ENCODE peak calls at places on chromosome 21, in nine cellular contexts. P, K, H, R, S, Q, X, G and U are unnamed samples.

GRCh38 chr21:25179116-25179515 is 428.2 kb downstream of the MRPL39 start:
- DNase-seq in R (no peak), K (no peak), H (no peak), P (no peak), G (peak; percentile 86), S (peak; percentile 1), X (no peak), Q (no peak), U (no peak)

GRCh38 chr21:14956826-14957225 is 108.0 kb downstream of the NRIP1 start:
- DNase-seq in G (peak; percentile 84), R (no peak), S (peak; percentile 84), K (peak; percentile 4), Q (no peak), H (no peak), P (no peak), X (no peak), U (no peak)

GRCh38 chr21:40191616-40192015 is 324.4 kb downstream of the PCP4 start:
- DNase-seq in Q (no peak), H (no peak), R (no peak), K (no peak), P (no peak), X (no peak), S (no peak), G (no peak), U (no peak)

GRCh38 chr21:15682182-15682895 is 47.4 kb upstream of the USP25 start:
- DNase-seq in K (no peak), H (no peak), S (peak; percentile 74), X (no peak), Q (no peak), G (peak; percentile 32), R (no peak), P (no peak), U (no peak)

GRCh38 chr21:24456358-24456757 is 1150.9 kb downstream of the MRPL39 start:
- DNase-seq in P (no peak), X (no peak), H (no peak), K (no peak), G (no peak), R (no peak), Q (no peak), S (no peak), U (no peak)

GRCh38 chr21:21175798-21176334 is 177.7 kb downstream of the NCAM2 start:
- DNase-seq in R (no peak), K (no peak), X (no peak), G (no peak), S (no peak), P (no peak), H (no peak), Q (no peak), U (no peak)

GRCh38 chr21:37101384-37101783 is 28.3 kb downstream of the TTC3 start:
- DNase-seq in P (no peak), X (no peak), Q (no peak), G (no peak), H (no peak), K (no peak), S (peak; percentile 26), R (no peak), U (no peak)

GRCh38 chr21:26227146-26227545 is 56.6 kb upstream of the APP start:
- DNase-seq in Q (no peak), S (no peak), R (no peak), G (no peak), H (no peak), K (no peak), P (no peak), X (no peak), U (no peak)

GRCh38 chr21:27475363-27475955 is 508.6 kb upstream of the ADAMTS5 start:
- DNase-seq in Q (peak; percentile 62), H (no peak), S (no peak), X (no peak), P (no peak), G (peak; percentile 13), R (no peak), K (no peak), U (no peak)

GRCh38 chr21:36145259-36145658 is 10.4 kb downstream of the CBR3 start:
- DNase-seq in X (no peak), P (no peak), G (no peak), Q (no peak), S (no peak), R (no peak), H (no peak), K (no peak), U (no peak)

GRCh38 chr21:42424848-42425602 is 21.3 kb downstream of the UBASH3A start:
- DNase-seq in X (no peak), R (no peak), S (no peak), G (no peak), P (no peak), K (no peak), H (peak; percentile 79), Q (no peak), U (peak; percentile 34)

GRCh38 chr21:33152228-33153130 is 77.3 kb upstream of the IFNAR2 start:
- DNase-seq in P (no peak), R (no peak), X (no peak), G (no peak), Q (no peak), H (no peak), K (no peak), S (no peak), U (no peak)

GRCh38 chr21:25790122-25790951 is 55.6 kb downstream of the GABPA start:
- DNase-seq in K (peak; percentile 3), P (peak; percentile 22), Q (peak; percentile 17), H (no peak), S (peak; percentile 49), X (no peak), R (peak; percentile 28), G (peak; percentile 16), U (no peak)

GRCh38 chr21:25568230-25568629 is 39.1 kb downstream of the MRPL39 start:
- DNase-seq in K (no peak), P (no peak), G (peak; percentile 75), S (no peak), X (no peak), R (no peak), H (no peak), Q (peak; percentile 10), U (peak; percentile 57)

DNA sequence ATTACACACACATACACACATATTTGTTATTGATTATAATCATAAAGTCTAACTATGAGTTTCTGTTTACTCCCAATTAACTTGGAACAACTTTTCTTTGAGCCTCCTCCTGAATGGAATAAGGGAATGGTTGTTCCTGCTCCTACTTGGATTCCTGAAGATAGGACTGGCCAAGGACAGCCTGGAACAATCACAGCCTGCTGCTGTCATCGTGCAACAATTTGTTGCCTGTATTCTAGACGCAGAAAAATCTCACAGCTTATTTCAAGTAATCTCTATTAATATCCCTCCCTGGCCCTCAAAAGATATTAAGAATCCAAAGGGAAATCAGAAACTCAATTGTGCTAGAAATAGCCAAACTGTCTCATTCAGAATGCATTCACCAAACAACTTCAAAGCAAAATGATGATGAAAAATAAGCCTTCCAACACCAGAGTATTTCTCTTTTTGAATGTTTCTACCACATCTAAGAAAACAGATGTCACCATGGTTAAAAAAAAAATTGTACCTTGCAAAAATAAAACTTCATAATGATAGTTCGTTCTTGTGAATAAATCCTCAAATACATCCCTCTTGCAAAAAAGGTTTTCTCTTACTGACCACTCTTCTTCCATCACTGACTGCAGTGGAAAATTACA is 30.9 kb downstream of the RCAN1 start:
- DNase-seq in G (no peak), P (no peak), R (no peak), K (no peak), S (peak; percentile 42), Q (no peak), X (no peak), H (no peak), U (no peak)
- H3K27ac ChIP-seq in G (no peak overlapping the region), P (no peak overlapping the region), R (no peak overlapping the region), K (no peak overlapping the region), S (no peak overlapping the region), Q (no peak overlapping the region), X (no peak overlapping the region), H (no peak overlapping the region), U (no peak overlapping the region)

DNA sequence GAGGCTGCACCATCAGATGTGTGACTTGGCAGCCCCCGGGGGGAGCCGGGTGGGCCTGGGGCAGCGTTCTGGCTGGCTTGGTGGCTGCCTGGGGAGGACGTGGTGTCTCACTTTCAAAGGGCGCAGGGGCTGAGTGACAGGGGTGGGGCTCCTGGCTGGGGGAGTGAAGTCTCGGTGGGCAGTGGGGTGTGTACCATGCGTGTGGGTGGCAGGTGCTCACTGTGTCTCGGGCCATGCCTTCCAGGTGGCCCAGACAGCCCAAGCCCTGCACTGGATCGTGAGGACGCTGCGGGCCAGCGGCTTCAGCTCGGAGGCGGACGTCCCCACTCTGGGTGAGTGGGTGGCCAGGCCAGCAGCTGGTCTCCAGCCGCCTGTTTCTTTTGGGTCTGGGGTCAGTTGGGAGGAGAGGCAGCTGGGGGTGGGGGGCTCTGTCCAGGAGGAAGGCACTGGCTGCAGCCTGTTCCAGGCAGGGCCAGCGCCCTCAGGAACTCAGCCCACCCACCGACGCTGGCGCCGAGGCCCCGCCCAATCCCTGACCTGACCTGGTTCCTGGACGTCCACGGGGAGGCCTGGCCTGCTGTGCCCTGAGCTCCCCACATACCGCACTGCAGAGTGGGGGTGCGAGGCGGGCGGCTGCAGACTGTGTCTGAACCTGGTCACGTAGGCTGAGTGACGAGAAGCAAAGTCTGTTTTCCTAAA is 30.6 kb upstream of the LRRC3 start:
- DNase-seq in X (no peak), S (no peak), R (no peak), H (no peak), G (no peak), P (no peak), K (no peak), Q (no peak), U (no peak)
- H3K4me1 ChIP-seq in X (no peaks in the 10 kb centered on the region), S (no peaks in the 10 kb centered on the region), R (peaks cover 9% of the 10 kb centered on the region), H (no peaks in the 10 kb centered on the region), G (no peaks in the 10 kb centered on the region), P (peaks cover 43% of the 10 kb centered on the region), K (no peaks in the 10 kb centered on the region), Q (no peaks in the 10 kb centered on the region), U (no peaks in the 10 kb centered on the region)

GRCh38 chr21:44513389-44514217 is 26.4 kb downstream of the KRTAP10-1 start:
- DNase-seq in P (no peak), S (no peak), K (no peak), Q (no peak), R (no peak), X (no peak), G (no peak), H (no peak), U (peak; percentile 41)
- H3K36me3 ChIP-seq in P (no peaks in the 10 kb centered on the region), S (no peaks in the 10 kb centered on the region), K (no peaks in the 10 kb centered on the region), Q (peaks cover 4% of the 10 kb centered on the region), R (no peaks in the 10 kb centered on the region), X (no peaks in the 10 kb centered on the region), G (no peaks in the 10 kb centered on the region), H (no peaks in the 10 kb centered on the region), U (no peaks in the 10 kb centered on the region)

GRCh38 chr21:38343691-38344090 is 86.9 kb downstream of the KCNJ15 start:
- DNase-seq in S (peak; percentile 37), X (peak; percentile 24), H (no peak), R (no peak), K (no peak), Q (no peak), P (no peak), G (peak; percentile 79), U (peak; percentile 76)

GRCh38 chr21:38340131-38340530 is 83.3 kb downstream of the KCNJ15 start:
- DNase-seq in S (no peak), R (no peak), P (no peak), K (no peak), H (no peak), X (no peak), Q (no peak), G (no peak), U (no peak)

GRCh38 chr21:38346286-38346685 is 89.5 kb downstream of the KCNJ15 start:
- DNase-seq in X (no peak), K (no peak), H (no peak), Q (no peak), S (no peak), R (no peak), G (no peak), P (no peak), U (no peak)

GRCh38 chr21:38341546-38342012 is 84.8 kb downstream of the KCNJ15 start:
- DNase-seq in Q (no peak), G (no peak), P (no peak), S (no peak), R (no peak), H (no peak), K (no peak), X (peak; percentile 22), U (no peak)

GRCh38 chr21:38342734-38343133 is 85.9 kb downstream of the KCNJ15 start:
- DNase-seq in G (no peak), X (no peak), H (no peak), R (no peak), Q (no peak), S (no peak), K (no peak), P (no peak), U (no peak)
- H3K27ac ChIP-seq in G (peak overlapping the region; percentile 22), X (no peak overlapping the region), H (no peak overlapping the region), R (no peak overlapping the region), Q (no peak overlapping the region), S (no peak overlapping the region), K (no peak overlapping the region), P (no peak overlapping the region), U (peak overlapping the region; percentile 54)